ENCODE peak calls at places on chromosomes 7 and 10, in nine cellular contexts. Q is astrocyte of the spinal cord; C is HFF-Myc; P is stimulated activated CD8-positive, alpha-beta memory T cell treated with anti-CD3 and anti-CD28 coated beads, Interleukin-2, amount 100 ng/mL, for 48 hours; M is DMS153; L is HuH-7; J is activated CD8-positive, alpha-beta memory T cell treated with anti-CD3 and anti-CD28 coated beads for 24 hours; O is stimulated activated CD4-positive, alpha-beta T cell treated with anti-CD3 and anti-CD28 coated beads, Interleukin-4, amount 100 ng/mL, for 24 hours; B is stimulated activated naive B cell treated with anti-CD40 and anti-IgM and Interleukin-4, amounts not matched to agents 10 μg/mL and 1 μg/mL and 100 μg/mL, for 72 hours. K is an unnamed sample.

GRCh38 chr10:130361351-130362105 is 225.3 kb downstream of the GLRX3 start:
- DNase-seq in Q (no peak), C (no peak), P (no peak), M (no peak), L (no peak), J (peak), O (no peak), B (no peak), K (no peak)

GRCh38 chr10:95536894-95537542 is 24.2 kb downstream of the SORBS1 start:
- DNase-seq in Q (no peak), C (no peak), P (no peak), M (no peak), L (no peak), J (no peak), O (no peak), B (no peak), K (no peak)

GRCh38 chr10:130652544-130652943 is 516.4 kb downstream of the GLRX3 start:
- DNase-seq in Q (no peak), C (no peak), P (no peak), M (no peak), L (no peak), J (no peak), O (no peak), B (no peak), K (no peak)

GRCh38 chr7:157211710-157212109 is 73.0 kb downstream of the UBE3C start:
- DNase-seq in Q (peak), C (no peak), P (no peak), M (no peak), L (no peak), J (no peak), O (no peak), B (no peak), K (no peak)

GRCh38 chr10:83585686-83586085 is 553.6 kb upstream of the GHITM start:
- DNase-seq in Q (no peak), C (no peak), P (no peak), M (no peak), L (no peak), J (no peak), O (no peak), B (no peak), K (no peak)

GRCh38 chr10:32005050-32005449 is 51.2 kb downstream of the KIF5B start:
- DNase-seq in Q (peak), C (peak), P (no peak), M (peak), L (peak), J (no peak), O (peak), B (no peak), K (no peak)

GRCh38 chr7:28448708-28449107 is 36.4 kb downstream of the CREB5 start:
- DNase-seq in Q (no peak), C (no peak), P (no peak), M (no peak), L (no peak), J (no peak), O (no peak), B (no peak), K (no peak)

GRCh38 chr7:51369746-51370145 is 53.1 kb upstream of the COBL start:
- DNase-seq in Q (peak), C (no peak), P (no peak), M (peak), L (no peak), J (no peak), O (no peak), B (no peak), K (no peak)

GRCh38 chr7:143003393-143004051 is 23.4 kb downstream of the OR9A2 start:
- DNase-seq in Q (peak), C (no peak), P (no peak), M (no peak), L (peak), J (peak), O (peak), B (peak), K (peak)

GRCh38 chr7:150351587-150352194 is 10.3 kb upstream of the RARRES2 start:
- DNase-seq in Q (no peak), C (no peak), P (no peak), M (no peak), L (no peak), J (no peak), O (no peak), B (no peak), K (no peak)

GRCh38 chr7:98565114-98565513 is 52.0 kb upstream of the NPTX2 start:
- DNase-seq in Q (no peak), C (no peak), P (no peak), M (no peak), L (no peak), J (no peak), O (no peak), B (no peak), K (no peak)

GRCh38 chr7:127900116-127900515 is 131.1 kb downstream of the LRRC4 start:
- DNase-seq in Q (no peak), C (no peak), P (no peak), M (no peak), L (no peak), J (no peak), O (no peak), B (no peak), K (no peak)

GRCh38 chr7:24503511-24503910 is 69.7 kb upstream of the PALS2 start:
- DNase-seq in Q (no peak), C (no peak), P (no peak), M (no peak), L (no peak), J (no peak), O (no peak), B (no peak), K (no peak)

GRCh38 chr10:113169853-113170455 is 219.9 kb downstream of the TCF7L2 start:
- DNase-seq in Q (no peak), C (no peak), P (no peak), M (no peak), L (no peak), J (no peak), O (peak), B (peak), K (no peak)

GRCh38 chr10:52128056-52128683 is 185.9 kb upstream of the DKK1 start:
- DNase-seq in Q (no peak), C (no peak), P (no peak), M (no peak), L (no peak), J (no peak), O (no peak), B (no peak), K (no peak)

GRCh38 chr7:106766551-106766950 is 98.5 kb upstream of the PIK3CG start:
- DNase-seq in Q (no peak), C (no peak), P (no peak), M (no peak), L (no peak), J (no peak), O (no peak), B (no peak), K (no peak)

GRCh38 chr10:130407052-130407451 is 270.9 kb downstream of the GLRX3 start:
- DNase-seq in Q (no peak), C (no peak), P (no peak), M (no peak), L (no peak), J (no peak), O (no peak), B (no peak), K (no peak)

GRCh38 chr10:125881192-125881591 is at the start of gene DHX32:
- DNase-seq in Q (no peak), C (no peak), P (no peak), M (no peak), L (no peak), J (no peak), O (no peak), B (no peak), K (no peak)

GRCh38 chr10:4141471-4141870 is 356.5 kb upstream of the KLF6 start:
- DNase-seq in Q (peak), C (no peak), P (no peak), M (no peak), L (peak), J (no peak), O (no peak), B (no peak), K (no peak)

GRCh38 chr7:134699021-134699818 is 52.6 kb downstream of the BPGM start:
- DNase-seq in Q (no peak), C (no peak), P (no peak), M (no peak), L (no peak), J (no peak), O (no peak), B (no peak), K (no peak)

GRCh38 chr10:73879296-73880173 is 5.2 kb upstream of the CAMK2G start:
- DNase-seq in Q (peak), C (peak), P (peak), M (peak), L (peak), J (peak), O (peak), B (peak), K (peak)

GRCh38 chr7:43112941-43113621 is 634 bp downstream of the HECW1 start:
- DNase-seq in Q (peak), C (no peak), P (no peak), M (no peak), L (no peak), J (no peak), O (no peak), B (no peak), K (no peak)

GRCh38 chr7:2518101-2518500 is 1.5 kb upstream of the LFNG start:
- DNase-seq in Q (no peak), C (no peak), P (no peak), M (peak), L (no peak), J (no peak), O (no peak), B (no peak), K (no peak)

GRCh38 chr10:110420401-110421193 is 77.1 kb upstream of the DUSP5 start:
- DNase-seq in Q (peak), C (no peak), P (no peak), M (peak), L (no peak), J (no peak), O (no peak), B (no peak), K (no peak)

GRCh38 chr7:36227223-36227622 is 74.2 kb downstream of the EEPD1 start:
- DNase-seq in Q (peak), C (peak), P (no peak), M (no peak), L (no peak), J (no peak), O (no peak), B (no peak), K (no peak)

GRCh38 chr10:20817646-20818045 is 79.5 kb downstream of the NEBL start:
- DNase-seq in Q (no peak), C (no peak), P (no peak), M (no peak), L (no peak), J (no peak), O (no peak), B (no peak), K (no peak)